ENCODE peak calls at places on chromosome 18, in eight cellular contexts. V is neural progenitor cell, K is PC-3, E is ovary, H is IMR-90, S is sigmoid colon, B is colonic mucosa, U is A549. G is an unnamed sample. For H3K4me1, the result is how much of the 10 kb centered on the place peaks cover.

GRCh38 chr18:8994603-8995002 is 107.9 kb upstream of the NDUFV2 start:
- DNase-seq in K (peak), S (no peak), B (no peak), E (no peak), V (no peak), U (no peak), H (no peak), G (no peak)

GRCh38 chr18:23631746-23632145 is 31.0 kb downstream of the ANKRD29 start:
- DNase-seq in V (peak), B (no peak), U (no peak), K (no peak), E (no peak), H (no peak), S (no peak), G (no peak)

GRCh38 chr18:10015941-10016819 is 102.4 kb downstream of the VAPA start:
- DNase-seq in V (no peak), B (no peak), U (no peak), H (peak), K (peak), S (peak), E (peak), G (no peak)

GRCh38 chr18:73807551-73808192 is 340.0 kb downstream of the FBXO15 start:
- DNase-seq in E (no peak), H (no peak), U (no peak), K (no peak), S (no peak), V (no peak), B (no peak), G (no peak)

GRCh38 chr18:73679941-73680700 is 467.5 kb downstream of the FBXO15 start:
- DNase-seq in K (peak), E (no peak), S (no peak), H (peak), B (no peak), V (no peak), U (no peak), G (no peak)

GRCh38 chr18:56233595-56233994 is 404.8 kb downstream of the TXNL1 start:
- DNase-seq in S (peak), K (peak), U (no peak), B (no peak), V (no peak), E (peak), H (peak), G (no peak)

GRCh38 chr18:57980573-57981348 is 63.3 kb upstream of the NEDD4L start:
- DNase-seq in S (no peak), H (no peak), K (no peak), E (no peak), V (no peak), B (no peak), U (no peak), G (no peak)

GRCh38 chr18:23746851-23747250 is 57.6 kb downstream of the LAMA3 start:
- DNase-seq in U (no peak), V (no peak), K (no peak), B (no peak), S (no peak), E (no peak), H (no peak), G (no peak)

GRCh38 chr18:46174317-46175039 is 70.3 kb downstream of the HAUS1 start:
- DNase-seq in B (peak), H (peak), K (no peak), V (peak), U (no peak), E (peak), S (no peak), G (no peak)

GRCh38 chr18:36085195-36085594 is 17.8 kb upstream of the RPRD1A start:
- DNase-seq in E (no peak), S (no peak), V (no peak), B (no peak), K (no peak), U (no peak), H (no peak), G (no peak)

GRCh38 chr18:4931209-4931608 is 265.8 kb downstream of the AKAIN1 start:
- DNase-seq in S (no peak), U (no peak), V (no peak), H (no peak), K (no peak), B (no peak), E (no peak), G (no peak)

GRCh38 chr18:36281941-36282340 is 15.6 kb upstream of the FHOD3 start:
- DNase-seq in S (no peak), E (no peak), U (no peak), K (no peak), B (no peak), V (no peak), H (no peak), G (no peak)

GRCh38 chr18:76476665-76477561 is 18.1 kb downstream of the ZNF516 start:
- DNase-seq in B (peak), S (no peak), H (peak), K (peak), V (no peak), U (peak), E (no peak), G (no peak)

GRCh38 chr18:21314721-21315120 is 72.7 kb downstream of the GREB1L start:
- DNase-seq in H (no peak), E (no peak), K (peak), S (no peak), V (no peak), B (no peak), U (no peak), G (no peak)

GRCh38 chr18:59874166-59874565 is 25.6 kb upstream of the PMAIP1 start:
- DNase-seq in H (peak), E (no peak), U (peak), B (no peak), K (peak), V (no peak), S (no peak), G (no peak)

GRCh38 chr18:68837665-68838390 is 39.9 kb downstream of the CCDC102B start:
- DNase-seq in E (no peak), U (no peak), K (peak), V (no peak), S (no peak), B (no peak), H (peak), G (no peak)

GRCh38 chr18:59823611-59824195 is 76.1 kb upstream of the PMAIP1 start:
- DNase-seq in U (peak), K (peak), H (peak), S (peak), B (peak), V (peak), E (peak), G (peak)

GRCh38 chr18:59705145-59705544 is 7.9 kb upstream of the CCBE1 start:
- DNase-seq in U (no peak), K (no peak), H (peak), E (no peak), V (no peak), S (no peak), B (no peak), G (no peak)

GRCh38 chr18:60096428-60096827 is 196.6 kb downstream of the PMAIP1 start:
- DNase-seq in B (no peak), K (no peak), H (no peak), V (no peak), E (no peak), S (no peak), U (no peak), G (no peak)

GRCh38 chr18:71707400-71707799 is 836.7 kb downstream of the CBLN2 start:
- DNase-seq in S (no peak), H (no peak), K (no peak), V (no peak), B (no peak), U (no peak), E (no peak), G (no peak)

GRCh38 chr18:26510337-26510736 is 38.0 kb downstream of the KCTD1 start:
- DNase-seq in H (no peak), S (no peak), K (no peak), E (no peak), V (no peak), U (no peak), B (no peak), G (no peak)

GRCh38 chr18:79944126-79944731 is 7.2 kb downstream of the SLC66A2 start:
- DNase-seq in E (peak), B (peak), H (no peak), V (no peak), U (no peak), S (peak), K (no peak), G (no peak)

GRCh38 chr18:56083097-56083865 is 495.3 kb upstream of the TCF4 start:
- DNase-seq in S (no peak), E (peak), U (no peak), V (peak), B (peak), H (peak), K (no peak), G (no peak)

GRCh38 chr18:36729197-36729596 is 99.6 kb downstream of the TPGS2 start:
- DNase-seq in H (no peak), K (peak), E (no peak), U (no peak), B (no peak), V (no peak), S (no peak), G (no peak)

GRCh38 chr18:21958256-21958655 is 211.1 kb upstream of the GATA6 start:
- DNase-seq in S (no peak), E (no peak), V (no peak), K (no peak), B (no peak), U (no peak), H (no peak), G (no peak)

GRCh38 chr18:35577045-35577848 is 4.3 kb upstream of the GALNT1 start:
- DNase-seq in V (no peak), K (no peak), U (no peak), B (no peak), H (no peak), S (no peak), E (no peak), G (no peak)

DNA sequence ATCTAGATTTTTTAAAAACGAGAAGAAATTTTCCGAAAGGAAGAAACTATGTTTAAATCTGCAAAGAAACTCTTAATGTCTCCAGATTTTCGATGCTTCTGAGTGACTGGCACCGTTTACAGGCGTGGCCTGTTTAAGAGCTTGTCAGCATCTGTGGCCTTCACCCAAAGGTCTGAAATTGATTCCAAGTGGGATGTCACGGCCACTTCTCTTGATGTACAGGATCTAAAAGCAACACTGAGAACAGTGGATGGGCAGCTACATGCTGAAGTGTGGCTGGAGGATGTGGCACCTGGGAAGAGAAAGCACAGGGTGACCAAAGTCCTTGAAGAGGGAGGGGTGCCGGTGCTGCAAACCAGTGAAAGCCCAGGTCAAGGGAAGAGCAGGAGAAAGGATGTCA is 28.0 kb downstream of the EMILIN2 start:
- DNase-seq in V (no peak), S (no peak), K (no peak), U (no peak), E (no peak), H (no peak), B (no peak), G (no peak)
- H3K4me1 ChIP-seq in V (under half), S (under half), K (under half), U (under half), E (under half), H (under half), B (under half), G (under half)

GRCh38 chr18:47872426-47872825 is 58.0 kb downstream of the SMAD2 start:
- DNase-seq in E (no peak), V (no peak), H (no peak), K (no peak), B (no peak), S (no peak), U (no peak), G (no peak)

GRCh38 chr18:47877892-47878291 is 52.6 kb downstream of the SMAD2 start:
- DNase-seq in V (no peak), B (no peak), H (peak), E (no peak), K (no peak), U (no peak), S (no peak), G (no peak)

GRCh38 chr18:47873625-47874024 is 56.8 kb downstream of the SMAD2 start:
- DNase-seq in E (no peak), B (no peak), S (no peak), K (no peak), V (no peak), U (no peak), H (no peak), G (no peak)

GRCh38 chr18:47881042-47881441 is 49.4 kb downstream of the SMAD2 start:
- DNase-seq in V (no peak), U (no peak), H (no peak), S (no peak), E (no peak), K (no peak), B (no peak), G (no peak)

GRCh38 chr18:47876813-47877212 is 53.6 kb downstream of the SMAD2 start:
- DNase-seq in B (no peak), H (no peak), E (no peak), S (no peak), V (no peak), K (no peak), U (no peak), G (no peak)
- TF ChIP-seq CTCF in B (no peak), H (no peak), E (no peak), S (no peak), V (peak), K (no peak), U (no peak), G (no peak)

GRCh38 chr18:31040982-31041345 is 1.6 kb downstream of the DSC3 start:
- DNase-seq in V (peak), S (no peak), E (no peak), H (no peak), B (no peak), U (no peak), K (peak), G (no peak)
- H3K4me3 ChIP-seq in V (peak), S (no peak), E (no peak), H (no peak), B (no peak), U (no peak), K (peak), G (no peak)

GRCh38 chr18:2978626-2979025 is 34.3 kb downstream of the LPIN2 start:
- DNase-seq in H (peak), V (no peak), K (peak), E (peak), S (no peak), B (no peak), U (peak), G (no peak)
- H3K4me1 ChIP-seq in H (under half), V (under half), K (under half), E (under half), S (under half), B (under half), U (half or more), G (under half)

GRCh38 chr18:6811816-6812215 is 82.3 kb downstream of the ARHGAP28 start:
- DNase-seq in B (no peak), U (no peak), E (no peak), H (peak), V (no peak), S (no peak), K (no peak), G (no peak)

GRCh38 chr18:6810191-6810590 is 80.7 kb downstream of the ARHGAP28 start:
- DNase-seq in E (no peak), H (no peak), V (no peak), B (no peak), U (no peak), K (no peak), S (no peak), G (no peak)

GRCh38 chr18:6807504-6808257 is 78.2 kb downstream of the ARHGAP28 start:
- DNase-seq in S (no peak), U (no peak), H (no peak), B (no peak), E (no peak), K (peak), V (no peak), G (no peak)
- TF ChIP-seq CTCF in S (no peak), U (no peak), H (no peak), B (no peak), E (no peak), K (no peak), V (no peak), G (no peak)

GRCh38 chr18:3753116-3753515 is 303.1 kb downstream of the TGIF1 start:
- DNase-seq in B (no peak), U (no peak), E (no peak), S (no peak), H (no peak), K (no peak), V (no peak), G (no peak)

GRCh38 chr18:3742541-3742940 is 292.6 kb downstream of the TGIF1 start:
- DNase-seq in S (no peak), E (no peak), H (no peak), U (no peak), V (no peak), B (no peak), K (no peak), G (no peak)

GRCh38 chr18:3748081-3748480 is 298.1 kb downstream of the TGIF1 start:
- DNase-seq in H (no peak), K (no peak), S (no peak), V (no peak), B (no peak), U (no peak), E (no peak), G (no peak)

GRCh38 chr18:3747176-3747973 is 297.4 kb downstream of the TGIF1 start:
- DNase-seq in V (no peak), E (no peak), U (no peak), B (no peak), H (peak), S (no peak), K (no peak), G (no peak)
- H3K4me3 ChIP-seq in V (no peak), E (no peak), U (no peak), B (no peak), H (peak), S (no peak), K (no peak), G (no peak)

GRCh38 chr18:51041677-51042076 is 11.7 kb downstream of the SMAD4 start:
- DNase-seq in K (no peak), S (no peak), U (no peak), V (no peak), H (no peak), B (no peak), E (no peak), G (no peak)
- H3K4me1 ChIP-seq in K (under half), S (under half), U (under half), V (under half), H (under half), B (under half), E (under half), G (under half)

DNA sequence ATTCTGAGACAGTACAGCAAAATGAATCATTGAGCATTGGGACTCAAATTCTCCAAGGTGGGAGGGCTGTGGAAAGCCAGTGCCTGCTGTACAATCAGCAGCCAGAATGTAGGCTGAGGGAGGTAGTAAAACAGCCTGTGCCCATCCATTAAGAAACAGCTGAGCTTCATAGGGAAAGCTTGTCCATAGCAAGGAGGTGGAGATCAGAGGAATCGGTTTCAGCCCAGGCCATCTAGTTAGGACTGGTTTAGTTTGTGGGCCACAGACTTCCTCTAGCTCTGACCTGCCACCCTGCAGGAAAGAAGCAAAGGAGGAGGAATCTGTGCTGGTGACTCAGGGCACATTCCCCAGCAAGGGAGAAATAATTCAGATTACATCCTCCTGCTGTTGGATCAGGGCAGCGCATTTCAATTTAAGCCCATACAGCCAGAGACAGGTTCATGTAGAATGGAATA is 333.4 kb downstream of the SETBP1 start:
- DNase-seq in E (peak), K (peak), U (peak), B (no peak), H (peak), S (no peak), V (peak), G (no peak)
- TF ChIP-seq CTCF in E (no peak), K (no peak), U (peak), B (no peak), H (peak), S (no peak), V (peak), G (no peak)

GRCh38 chr18:69936191-69936558 is 11.5 kb downstream of the CD226 start:
- DNase-seq in U (no peak), V (no peak), K (no peak), H (no peak), B (no peak), S (no peak), E (peak), G (no peak)

GRCh38 chr18:69935319-69936190 is 12.1 kb downstream of the CD226 start:
- DNase-seq in V (peak), S (no peak), B (no peak), H (no peak), E (no peak), U (no peak), K (no peak), G (no peak)

GRCh38 chr18:69934866-69935265 is 12.8 kb downstream of the CD226 start:
- DNase-seq in K (no peak), V (no peak), S (no peak), H (no peak), E (no peak), U (no peak), B (no peak), G (no peak)
- H3K4me3 ChIP-seq in K (no peak), V (no peak), S (no peak), H (no peak), E (no peak), U (no peak), B (no peak), G (no peak)